ENCODE peak calls at places on chromosome 20, in nine cellular contexts. One of them, this sample, is unnamed.

GRCh38 chr20:15867017-15867416 is 706.2 kb downstream of the KIF16B start:
- DNase-seq in CD4-positive, alpha-beta memory T cell: no peak
- DNase-seq in cardiac muscle cell: no peak
- DNase-seq in lower lobe of right lung: no peak
- DNase-seq in SJSA1: no peak
- DNase-seq in left ventricle myocardium inferior: no peak
- DNase-seq in adrenal gland: peak
- DNase-seq in upper lobe of left lung: no peak
- DNase-seq in dorsolateral prefrontal cortex: no peak
- DNase-seq in this sample: no peak

GRCh38 chr20:38311100-38311499 is 7.1 kb downstream of the BPI start:
- DNase-seq in CD4-positive, alpha-beta memory T cell: no peak
- DNase-seq in cardiac muscle cell: no peak
- DNase-seq in lower lobe of right lung: no peak
- DNase-seq in SJSA1: no peak
- DNase-seq in left ventricle myocardium inferior: no peak
- DNase-seq in adrenal gland: no peak
- DNase-seq in upper lobe of left lung: no peak
- DNase-seq in dorsolateral prefrontal cortex: no peak
- DNase-seq in this sample: no peak

GRCh38 chr20:19212524-19213502 is at the start of gene SLC24A3:
- DNase-seq in CD4-positive, alpha-beta memory T cell: no peak
- DNase-seq in cardiac muscle cell: peak
- DNase-seq in lower lobe of right lung: peak
- DNase-seq in SJSA1: no peak
- DNase-seq in left ventricle myocardium inferior: peak
- DNase-seq in adrenal gland: peak
- DNase-seq in upper lobe of left lung: peak
- DNase-seq in dorsolateral prefrontal cortex: peak
- DNase-seq in this sample: peak

GRCh38 chr20:24981282-24981681 is 11.3 kb downstream of the APMAP start:
- DNase-seq in CD4-positive, alpha-beta memory T cell: no peak
- DNase-seq in cardiac muscle cell: no peak
- DNase-seq in lower lobe of right lung: no peak
- DNase-seq in SJSA1: peak
- DNase-seq in left ventricle myocardium inferior: no peak
- DNase-seq in adrenal gland: no peak
- DNase-seq in upper lobe of left lung: no peak
- DNase-seq in dorsolateral prefrontal cortex: no peak
- DNase-seq in this sample: no peak

GRCh38 chr20:873875-874607 is 40.5 kb downstream of the FAM110A start:
- DNase-seq in CD4-positive, alpha-beta memory T cell: no peak
- DNase-seq in cardiac muscle cell: no peak
- DNase-seq in lower lobe of right lung: no peak
- DNase-seq in SJSA1: no peak
- DNase-seq in left ventricle myocardium inferior: no peak
- DNase-seq in adrenal gland: no peak
- DNase-seq in upper lobe of left lung: peak
- DNase-seq in dorsolateral prefrontal cortex: no peak
- DNase-seq in this sample: no peak

GRCh38 chr20:43765933-43766332 is 39.1 kb upstream of the GTSF1L start:
- DNase-seq in CD4-positive, alpha-beta memory T cell: no peak
- DNase-seq in cardiac muscle cell: no peak
- DNase-seq in lower lobe of right lung: no peak
- DNase-seq in SJSA1: no peak
- DNase-seq in left ventricle myocardium inferior: no peak
- DNase-seq in adrenal gland: no peak
- DNase-seq in upper lobe of left lung: no peak
- DNase-seq in dorsolateral prefrontal cortex: no peak
- DNase-seq in this sample: no peak

GRCh38 chr20:40945754-40946451 is 82.7 kb upstream of the TOP1 start:
- DNase-seq in CD4-positive, alpha-beta memory T cell: no peak
- DNase-seq in cardiac muscle cell: peak
- DNase-seq in lower lobe of right lung: no peak
- DNase-seq in SJSA1: no peak
- DNase-seq in left ventricle myocardium inferior: peak
- DNase-seq in adrenal gland: peak
- DNase-seq in upper lobe of left lung: peak
- DNase-seq in dorsolateral prefrontal cortex: peak
- DNase-seq in this sample: peak

GRCh38 chr20:34512266-34512954 is 3.8 kb upstream of the DYNLRB1 start:
- DNase-seq in CD4-positive, alpha-beta memory T cell: no peak
- DNase-seq in cardiac muscle cell: no peak
- DNase-seq in lower lobe of right lung: no peak
- DNase-seq in SJSA1: no peak
- DNase-seq in left ventricle myocardium inferior: no peak
- DNase-seq in adrenal gland: no peak
- DNase-seq in upper lobe of left lung: no peak
- DNase-seq in dorsolateral prefrontal cortex: no peak
- DNase-seq in this sample: no peak

GRCh38 chr20:35838213-35838612 is 66.4 kb downstream of the PHF20 start:
- DNase-seq in CD4-positive, alpha-beta memory T cell: no peak
- DNase-seq in cardiac muscle cell: no peak
- DNase-seq in lower lobe of right lung: no peak
- DNase-seq in SJSA1: no peak
- DNase-seq in left ventricle myocardium inferior: no peak
- DNase-seq in adrenal gland: no peak
- DNase-seq in upper lobe of left lung: no peak
- DNase-seq in dorsolateral prefrontal cortex: no peak
- DNase-seq in this sample: no peak

GRCh38 chr20:4546786-4547185 is 174.9 kb upstream of the PRND start:
- DNase-seq in CD4-positive, alpha-beta memory T cell: no peak
- DNase-seq in cardiac muscle cell: no peak
- DNase-seq in lower lobe of right lung: no peak
- DNase-seq in SJSA1: no peak
- DNase-seq in left ventricle myocardium inferior: no peak
- DNase-seq in adrenal gland: no peak
- DNase-seq in upper lobe of left lung: no peak
- DNase-seq in dorsolateral prefrontal cortex: no peak
- DNase-seq in this sample: no peak

GRCh38 chr20:35541783-35542662 is at the start of gene ERGIC3:
- DNase-seq in CD4-positive, alpha-beta memory T cell: peak
- DNase-seq in cardiac muscle cell: peak
- DNase-seq in lower lobe of right lung: peak
- DNase-seq in SJSA1: peak
- DNase-seq in left ventricle myocardium inferior: peak
- DNase-seq in adrenal gland: peak
- DNase-seq in upper lobe of left lung: peak
- DNase-seq in dorsolateral prefrontal cortex: peak
- DNase-seq in this sample: peak

GRCh38 chr20:34350095-34350494 is 13.0 kb upstream of the ITCH start:
- DNase-seq in CD4-positive, alpha-beta memory T cell: no peak
- DNase-seq in cardiac muscle cell: no peak
- DNase-seq in lower lobe of right lung: no peak
- DNase-seq in SJSA1: no peak
- DNase-seq in left ventricle myocardium inferior: no peak
- DNase-seq in adrenal gland: no peak
- DNase-seq in upper lobe of left lung: no peak
- DNase-seq in dorsolateral prefrontal cortex: no peak
- DNase-seq in this sample: no peak

GRCh38 chr20:5919634-5920544 is 30.4 kb downstream of the TRMT6 start:
- DNase-seq in CD4-positive, alpha-beta memory T cell: no peak
- DNase-seq in cardiac muscle cell: no peak
- DNase-seq in lower lobe of right lung: no peak
- DNase-seq in SJSA1: no peak
- DNase-seq in left ventricle myocardium inferior: no peak
- DNase-seq in adrenal gland: no peak
- DNase-seq in upper lobe of left lung: no peak
- DNase-seq in dorsolateral prefrontal cortex: no peak
- DNase-seq in this sample: no peak

GRCh38 chr20:62374431-62375152 is 7.5 kb upstream of the LAMA5 start:
- DNase-seq in CD4-positive, alpha-beta memory T cell: no peak
- DNase-seq in cardiac muscle cell: no peak
- DNase-seq in lower lobe of right lung: no peak
- DNase-seq in SJSA1: peak
- DNase-seq in left ventricle myocardium inferior: no peak
- DNase-seq in adrenal gland: no peak
- DNase-seq in upper lobe of left lung: peak
- DNase-seq in dorsolateral prefrontal cortex: no peak
- DNase-seq in this sample: no peak

GRCh38 chr20:62376112-62377063 is 9.3 kb upstream of the LAMA5 start:
- DNase-seq in CD4-positive, alpha-beta memory T cell: no peak
- DNase-seq in cardiac muscle cell: peak
- DNase-seq in lower lobe of right lung: no peak
- DNase-seq in SJSA1: peak
- DNase-seq in left ventricle myocardium inferior: no peak
- DNase-seq in adrenal gland: peak
- DNase-seq in upper lobe of left lung: peak
- DNase-seq in dorsolateral prefrontal cortex: no peak
- DNase-seq in this sample: no peak

GRCh38 chr20:62378215-62378614 is 8.7 kb upstream of the RPS21 start:
- DNase-seq in CD4-positive, alpha-beta memory T cell: no peak
- DNase-seq in cardiac muscle cell: no peak
- DNase-seq in lower lobe of right lung: no peak
- DNase-seq in SJSA1: no peak
- DNase-seq in left ventricle myocardium inferior: no peak
- DNase-seq in adrenal gland: no peak
- DNase-seq in upper lobe of left lung: peak
- DNase-seq in dorsolateral prefrontal cortex: no peak
- DNase-seq in this sample: no peak

GRCh38 chr20:62377064-62377461 is 9.8 kb upstream of the RPS21 start:
- DNase-seq in CD4-positive, alpha-beta memory T cell: no peak
- DNase-seq in cardiac muscle cell: no peak
- DNase-seq in lower lobe of right lung: no peak
- DNase-seq in SJSA1: no peak
- DNase-seq in left ventricle myocardium inferior: no peak
- DNase-seq in adrenal gland: no peak
- DNase-seq in upper lobe of left lung: no peak
- DNase-seq in dorsolateral prefrontal cortex: no peak
- DNase-seq in this sample: no peak

DNA sequence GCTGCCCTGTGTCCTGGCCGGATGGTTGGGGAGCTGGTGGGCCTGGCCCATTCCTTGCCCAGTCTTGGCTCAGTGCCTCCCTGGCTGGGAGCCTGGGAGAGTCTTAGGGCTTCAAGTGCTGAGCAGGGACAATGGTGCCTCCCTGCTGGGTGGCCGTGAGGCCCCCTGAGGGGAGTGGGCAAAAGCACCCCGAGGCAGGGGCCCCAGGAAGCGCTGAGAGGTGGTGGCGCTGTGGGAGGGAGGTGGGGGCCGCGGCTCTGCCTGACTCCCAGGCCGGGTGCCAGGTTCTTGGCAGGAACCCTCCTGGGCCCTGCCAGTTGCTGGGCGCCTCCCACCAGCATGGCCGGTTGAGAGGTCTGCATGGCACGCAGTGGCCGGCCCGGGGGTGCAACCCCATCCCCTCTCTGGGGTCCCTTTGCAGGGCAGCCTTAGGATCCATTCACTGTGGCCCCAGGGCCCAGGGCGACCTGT is 9.3 kb upstream of the RPS21 start:
- DNase-seq in CD4-positive, alpha-beta memory T cell: no peak
- DNase-seq in cardiac muscle cell: no peak
- DNase-seq in lower lobe of right lung: no peak
- DNase-seq in SJSA1: no peak
- DNase-seq in left ventricle myocardium inferior: peak
- DNase-seq in adrenal gland: no peak
- DNase-seq in upper lobe of left lung: peak
- DNase-seq in dorsolateral prefrontal cortex: no peak
- DNase-seq in this sample: no peak
- H3K4me3 ChIP-seq in CD4-positive, alpha-beta memory T cell: no peak
- H3K4me3 ChIP-seq in cardiac muscle cell: no peak
- H3K4me3 ChIP-seq in lower lobe of right lung: no peak
- H3K4me3 ChIP-seq in SJSA1: no peak
- H3K4me3 ChIP-seq in left ventricle myocardium inferior: no peak
- H3K4me3 ChIP-seq in adrenal gland: no peak
- H3K4me3 ChIP-seq in upper lobe of left lung: no peak
- H3K4me3 ChIP-seq in dorsolateral prefrontal cortex: no peak
- H3K4me3 ChIP-seq in this sample: no peak

GRCh38 chr20:50787181-50787580 is 7.7 kb upstream of the BCAS4 start:
- DNase-seq in CD4-positive, alpha-beta memory T cell: no peak
- DNase-seq in cardiac muscle cell: no peak
- DNase-seq in lower lobe of right lung: no peak
- DNase-seq in SJSA1: no peak
- DNase-seq in left ventricle myocardium inferior: no peak
- DNase-seq in adrenal gland: no peak
- DNase-seq in upper lobe of left lung: no peak
- DNase-seq in dorsolateral prefrontal cortex: no peak
- DNase-seq in this sample: no peak

GRCh38 chr20:50788045-50788867 is 6.6 kb upstream of the BCAS4 start:
- DNase-seq in CD4-positive, alpha-beta memory T cell: no peak
- DNase-seq in cardiac muscle cell: no peak
- DNase-seq in lower lobe of right lung: peak
- DNase-seq in SJSA1: no peak
- DNase-seq in left ventricle myocardium inferior: no peak
- DNase-seq in adrenal gland: peak
- DNase-seq in upper lobe of left lung: no peak
- DNase-seq in dorsolateral prefrontal cortex: peak
- DNase-seq in this sample: no peak

GRCh38 chr20:50790651-50791277 is 4.1 kb upstream of the BCAS4 start:
- DNase-seq in CD4-positive, alpha-beta memory T cell: peak
- DNase-seq in cardiac muscle cell: peak
- DNase-seq in lower lobe of right lung: peak
- DNase-seq in SJSA1: peak
- DNase-seq in left ventricle myocardium inferior: peak
- DNase-seq in adrenal gland: peak
- DNase-seq in upper lobe of left lung: peak
- DNase-seq in dorsolateral prefrontal cortex: peak
- DNase-seq in this sample: peak

GRCh38 chr20:50789968-50790650 is 4.8 kb upstream of the BCAS4 start:
- DNase-seq in CD4-positive, alpha-beta memory T cell: no peak
- DNase-seq in cardiac muscle cell: no peak
- DNase-seq in lower lobe of right lung: peak
- DNase-seq in SJSA1: no peak
- DNase-seq in left ventricle myocardium inferior: no peak
- DNase-seq in adrenal gland: no peak
- DNase-seq in upper lobe of left lung: no peak
- DNase-seq in dorsolateral prefrontal cortex: no peak
- DNase-seq in this sample: peak

GRCh38 chr20:50788868-50789125 is 6.1 kb upstream of the BCAS4 start:
- DNase-seq in CD4-positive, alpha-beta memory T cell: no peak
- DNase-seq in cardiac muscle cell: no peak
- DNase-seq in lower lobe of right lung: peak
- DNase-seq in SJSA1: no peak
- DNase-seq in left ventricle myocardium inferior: no peak
- DNase-seq in adrenal gland: no peak
- DNase-seq in upper lobe of left lung: no peak
- DNase-seq in dorsolateral prefrontal cortex: no peak
- DNase-seq in this sample: no peak
- H3K27ac ChIP-seq in CD4-positive, alpha-beta memory T cell: no peak
- H3K27ac ChIP-seq in cardiac muscle cell: peak
- H3K27ac ChIP-seq in lower lobe of right lung: peak
- H3K27ac ChIP-seq in SJSA1: no peak
- H3K27ac ChIP-seq in left ventricle myocardium inferior: peak
- H3K27ac ChIP-seq in adrenal gland: no peak
- H3K27ac ChIP-seq in upper lobe of left lung: peak
- H3K27ac ChIP-seq in dorsolateral prefrontal cortex: no peak
- H3K27ac ChIP-seq in this sample: no peak

GRCh38 chr20:62640870-62641748 is 1.2 kb upstream of the SLCO4A1 start:
- DNase-seq in CD4-positive, alpha-beta memory T cell: no peak
- DNase-seq in cardiac muscle cell: no peak
- DNase-seq in lower lobe of right lung: no peak
- DNase-seq in SJSA1: no peak
- DNase-seq in left ventricle myocardium inferior: no peak
- DNase-seq in adrenal gland: no peak
- DNase-seq in upper lobe of left lung: peak
- DNase-seq in dorsolateral prefrontal cortex: no peak
- DNase-seq in this sample: no peak
- H3K4me3 ChIP-seq in CD4-positive, alpha-beta memory T cell: peak
- H3K4me3 ChIP-seq in cardiac muscle cell: no peak
- H3K4me3 ChIP-seq in lower lobe of right lung: peak
- H3K4me3 ChIP-seq in SJSA1: no peak
- H3K4me3 ChIP-seq in left ventricle myocardium inferior: peak
- H3K4me3 ChIP-seq in adrenal gland: no peak
- H3K4me3 ChIP-seq in upper lobe of left lung: peak
- H3K4me3 ChIP-seq in dorsolateral prefrontal cortex: peak
- H3K4me3 ChIP-seq in this sample: no peak

GRCh38 chr20:63741354-63741675 is 1.7 kb downstream of the SLC2A4RG start:
- DNase-seq in CD4-positive, alpha-beta memory T cell: no peak
- DNase-seq in cardiac muscle cell: no peak
- DNase-seq in lower lobe of right lung: no peak
- DNase-seq in SJSA1: no peak
- DNase-seq in left ventricle myocardium inferior: no peak
- DNase-seq in adrenal gland: no peak
- DNase-seq in upper lobe of left lung: no peak
- DNase-seq in dorsolateral prefrontal cortex: no peak
- DNase-seq in this sample: no peak
- H3K27ac ChIP-seq in CD4-positive, alpha-beta memory T cell: peak
- H3K27ac ChIP-seq in cardiac muscle cell: peak
- H3K27ac ChIP-seq in lower lobe of right lung: peak
- H3K27ac ChIP-seq in SJSA1: no peak
- H3K27ac ChIP-seq in left ventricle myocardium inferior: peak
- H3K27ac ChIP-seq in adrenal gland: peak
- H3K27ac ChIP-seq in upper lobe of left lung: peak
- H3K27ac ChIP-seq in dorsolateral prefrontal cortex: peak
- H3K27ac ChIP-seq in this sample: no peak

This sample was measured in aorta.